ENCODE peak calls at places on chromosomes 16 and 17, in four cellular contexts. One of them, this sample, is unnamed.

GRCh38 chr17:22102177-22102576 is 409.9 kb downstream of the KCNJ18 start:
- DNase-seq in substantia nigra: no peak
- DNase-seq in activated CD4-positive, alpha-beta T cell treated with anti-CD3 and anti-CD28 coated beads for 24 hours: no peak
- DNase-seq in AG09309: no peak
- DNase-seq in this sample: no peak

GRCh38 chr17:63477471-63478440 is 895 bp downstream of the ACE start:
- DNase-seq in substantia nigra: no peak
- DNase-seq in activated CD4-positive, alpha-beta T cell treated with anti-CD3 and anti-CD28 coated beads for 24 hours: no peak
- DNase-seq in AG09309: no peak
- DNase-seq in this sample: no peak

GRCh38 chr16:2842340-2843000 is 12.4 kb downstream of the ZG16B start:
- DNase-seq in substantia nigra: no peak
- DNase-seq in activated CD4-positive, alpha-beta T cell treated with anti-CD3 and anti-CD28 coated beads for 24 hours: peak
- DNase-seq in AG09309: no peak
- DNase-seq in this sample: no peak

GRCh38 chr16:79170565-79171242 is 429.8 kb downstream of the MAF start:
- DNase-seq in substantia nigra: no peak
- DNase-seq in activated CD4-positive, alpha-beta T cell treated with anti-CD3 and anti-CD28 coated beads for 24 hours: no peak
- DNase-seq in AG09309: no peak
- DNase-seq in this sample: no peak

GRCh38 chr17:56260421-56260820 is 107.1 kb downstream of the ANKFN1 start:
- DNase-seq in substantia nigra: no peak
- DNase-seq in activated CD4-positive, alpha-beta T cell treated with anti-CD3 and anti-CD28 coated beads for 24 hours: no peak
- DNase-seq in AG09309: no peak
- DNase-seq in this sample: no peak

GRCh38 chr16:55948230-55948629 is 73.1 kb upstream of the CES5A start:
- DNase-seq in substantia nigra: no peak
- DNase-seq in activated CD4-positive, alpha-beta T cell treated with anti-CD3 and anti-CD28 coated beads for 24 hours: no peak
- DNase-seq in AG09309: no peak
- DNase-seq in this sample: no peak

GRCh38 chr16:31301708-31302400 is 42.1 kb downstream of the ITGAM start:
- DNase-seq in substantia nigra: no peak
- DNase-seq in activated CD4-positive, alpha-beta T cell treated with anti-CD3 and anti-CD28 coated beads for 24 hours: no peak
- DNase-seq in AG09309: peak
- DNase-seq in this sample: no peak

GRCh38 chr16:66927918-66928649 is 2.7 kb upstream of the RRAD start:
- DNase-seq in substantia nigra: no peak
- DNase-seq in activated CD4-positive, alpha-beta T cell treated with anti-CD3 and anti-CD28 coated beads for 24 hours: no peak
- DNase-seq in AG09309: no peak
- DNase-seq in this sample: no peak